ENCODE peak calls at places on chromosome 21, in four cellular contexts. W is transverse colon, Q is left ventricle myocardium inferior, G is psoas muscle. S is an unnamed sample.
A peak's percentile ranks its signal among the peaks of the same experiment; 100 is the strongest.

GRCh38 chr21:22961248-22961647 is 1963.0 kb downstream of the NCAM2 start:
- DNase-seq in W (no peak), Q (no peak), G (no peak), S (no peak)

GRCh38 chr21:15221799-15222386 is 157.1 kb upstream of the NRIP1 start:
- DNase-seq in W (peak; percentile 10), Q (peak; percentile 41), G (peak; percentile 57), S (peak; percentile 59)

GRCh38 chr21:41142051-41142795 is 25.7 kb upstream of the BACE2 start:
- DNase-seq in W (no peak), Q (no peak), G (no peak), S (peak; percentile 58)

GRCh38 chr21:33432496-33432895 is 29.3 kb downstream of the IFNGR2 start:
- DNase-seq in W (no peak), Q (no peak), G (no peak), S (no peak)

GRCh38 chr21:40512590-40512989 is 334.4 kb downstream of the DSCAM start:
- DNase-seq in W (no peak), Q (no peak), G (no peak), S (no peak)

GRCh38 chr21:45364464-45365185 is 40.3 kb upstream of the COL18A1 start:
- DNase-seq in W (no peak), Q (no peak), G (peak; percentile 63), S (no peak)

GRCh38 chr21:17783816-17784598 is 35.1 kb downstream of the C21orf91 start:
- DNase-seq in W (peak; percentile 22), Q (no peak), G (no peak), S (no peak)

GRCh38 chr21:21203822-21204339 is 205.7 kb downstream of the NCAM2 start:
- DNase-seq in W (no peak), Q (no peak), G (no peak), S (no peak)

GRCh38 chr21:29258626-29259335 is 39.9 kb upstream of the BACH1 start:
- DNase-seq in W (no peak), Q (no peak), G (no peak), S (peak; percentile 80)

GRCh38 chr21:35333831-35334593 is 284.9 kb upstream of the RUNX1 start:
- DNase-seq in W (no peak), Q (peak; percentile 24), G (no peak), S (no peak)
- TF ChIP-seq CTCF in W (no peak), Q (no peak), G (no peak), S (no peak)

DNA sequence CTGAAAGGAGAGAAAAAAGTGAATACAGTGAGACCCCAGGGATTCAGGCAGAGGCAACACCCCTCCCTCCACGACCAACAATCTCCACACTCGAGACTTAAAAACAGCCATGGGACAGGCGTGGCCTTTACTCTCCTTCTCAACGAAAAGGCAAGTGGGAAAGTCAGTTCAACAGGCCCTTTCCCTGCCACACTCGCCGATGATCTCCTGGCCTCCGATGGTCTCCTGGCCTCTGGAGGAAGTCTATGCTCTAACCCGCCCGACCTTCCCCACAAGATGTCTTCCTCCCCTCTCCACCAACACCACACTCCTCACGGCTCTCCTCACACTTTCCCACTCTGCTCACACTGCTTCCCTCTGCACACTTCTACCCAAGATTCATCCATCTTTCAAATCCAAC is 7.6 kb downstream of the PSMG1 start:
- DNase-seq in W (no peak), Q (no peak), G (no peak), S (no peak)
- H3K4me3 ChIP-seq in W (no peak overlapping the region), Q (no peak overlapping the region), G (no peak overlapping the region), S (no peak overlapping the region)

GRCh38 chr21:39087238-39087975 is 95.8 kb downstream of the PSMG1 start:
- DNase-seq in W (no peak), Q (peak; percentile 70), G (peak; percentile 94), S (peak; percentile 37)

GRCh38 chr21:39085843-39086415 is 97.3 kb downstream of the PSMG1 start:
- DNase-seq in W (no peak), Q (no peak), G (no peak), S (no peak)

GRCh38 chr21:39084979-39085729 is 98.1 kb downstream of the PSMG1 start:
- DNase-seq in W (no peak), Q (no peak), G (no peak), S (no peak)

GRCh38 chr21:39087976-39088370 is 95.3 kb downstream of the PSMG1 start:
- DNase-seq in W (peak; percentile 34), Q (no peak), G (no peak), S (no peak)

GRCh38 chr21:39086547-39086946 is 96.7 kb downstream of the PSMG1 start:
- DNase-seq in W (no peak), Q (no peak), G (no peak), S (no peak)
- TF ChIP-seq CTCF in W (no peak), Q (peak; percentile 26), G (peak; percentile 15), S (peak; percentile 16)

DNA sequence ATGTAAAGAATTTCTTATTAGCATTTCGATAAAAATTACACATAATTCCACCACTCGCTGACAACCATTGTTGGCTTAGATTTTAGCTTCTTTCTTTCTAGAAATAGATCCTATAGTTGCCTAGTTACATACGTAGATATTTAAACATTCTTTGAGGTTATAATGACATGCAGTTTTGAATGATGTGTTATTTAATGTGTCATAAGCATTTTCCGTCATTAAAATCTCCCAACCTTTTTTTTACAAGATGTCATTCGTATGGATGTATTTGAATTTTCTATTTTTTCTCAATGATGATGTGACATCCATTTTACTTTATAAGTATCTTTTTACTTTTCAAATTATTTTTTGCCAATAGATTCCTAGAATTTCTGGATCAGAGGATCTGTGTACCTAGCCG is 44.7 kb downstream of the SLC37A1 start:
- DNase-seq in W (no peak), Q (no peak), G (no peak), S (no peak)
- H3K4me3 ChIP-seq in W (no peak overlapping the region), Q (no peak overlapping the region), G (no peak overlapping the region), S (no peak overlapping the region)

GRCh38 chr21:42571391-42572150 is 57.9 kb downstream of the SLC37A1 start:
- DNase-seq in W (no peak), Q (no peak), G (peak; percentile 37), S (no peak)

GRCh38 chr21:42576639-42577038 is 63.0 kb downstream of the SLC37A1 start:
- DNase-seq in W (no peak), Q (no peak), G (no peak), S (no peak)

GRCh38 chr21:42575111-42575510 is 61.5 kb downstream of the SLC37A1 start:
- DNase-seq in W (peak; percentile 3), Q (no peak), G (no peak), S (no peak)

GRCh38 chr21:42572906-42573495 is 59.3 kb downstream of the SLC37A1 start:
- DNase-seq in W (peak; percentile 3), Q (no peak), G (peak; percentile 36), S (no peak)

DNA sequence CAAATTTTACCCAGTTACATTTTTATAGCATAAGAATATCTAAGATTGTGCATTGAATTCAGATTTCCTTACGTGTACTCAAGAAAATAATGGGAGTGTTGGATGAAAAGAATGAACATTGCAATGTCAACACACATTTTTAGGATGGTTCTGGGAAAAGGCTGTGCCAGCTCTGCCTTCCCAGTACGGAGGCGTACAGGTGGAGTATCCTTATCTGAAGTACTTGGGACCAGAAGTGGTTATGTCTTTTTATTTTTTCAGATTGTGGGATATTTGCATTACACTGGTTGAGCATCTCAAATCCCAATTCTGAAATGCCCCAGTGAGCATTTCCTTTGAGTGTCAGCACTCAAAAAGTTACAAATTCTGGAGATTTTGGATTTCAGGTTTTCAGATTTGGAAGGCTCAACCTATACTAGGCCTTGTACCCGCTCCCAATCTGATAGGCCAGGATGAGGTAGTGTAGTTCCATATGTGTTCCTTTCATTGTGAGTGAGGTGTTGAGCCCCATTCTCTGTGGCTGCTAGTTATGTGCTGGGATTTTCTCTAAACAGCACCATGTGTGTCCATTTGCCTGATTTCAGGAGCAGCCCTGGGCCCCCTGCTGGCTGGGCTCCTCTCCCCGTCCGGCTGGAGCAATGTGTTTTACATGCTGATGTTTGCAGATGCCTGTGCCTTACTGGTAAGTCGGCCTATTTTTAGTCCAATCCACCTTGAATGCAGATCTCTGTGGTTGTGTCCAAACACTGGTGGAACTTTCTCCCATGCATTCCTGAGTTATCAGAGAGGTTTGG is 60.8 kb downstream of the SLC37A1 start:
- DNase-seq in W (peak; percentile 9), Q (no peak), G (no peak), S (no peak)
- TF ChIP-seq CTCF in W (no peak), Q (peak; percentile 29), G (no peak), S (peak; percentile 36)

GRCh38 chr21:26966360-26966977 is 419 bp downstream of the ADAMTS5 start:
- DNase-seq in W (no peak), Q (no peak), G (no peak), S (peak; percentile 14)

GRCh38 chr21:26964379-26964778 is 2.5 kb downstream of the ADAMTS5 start:
- DNase-seq in W (peak; percentile 35), Q (peak; percentile 66), G (peak; percentile 85), S (no peak)

GRCh38 chr21:26965567-26966359 is 1.1 kb downstream of the ADAMTS5 start:
- DNase-seq in W (peak; percentile 21), Q (peak; percentile 65), G (peak; percentile 79), S (no peak)

GRCh38 chr21:26965091-26965566 is 1.8 kb downstream of the ADAMTS5 start:
- DNase-seq in W (no peak), Q (no peak), G (no peak), S (peak; percentile 14)

DNA sequence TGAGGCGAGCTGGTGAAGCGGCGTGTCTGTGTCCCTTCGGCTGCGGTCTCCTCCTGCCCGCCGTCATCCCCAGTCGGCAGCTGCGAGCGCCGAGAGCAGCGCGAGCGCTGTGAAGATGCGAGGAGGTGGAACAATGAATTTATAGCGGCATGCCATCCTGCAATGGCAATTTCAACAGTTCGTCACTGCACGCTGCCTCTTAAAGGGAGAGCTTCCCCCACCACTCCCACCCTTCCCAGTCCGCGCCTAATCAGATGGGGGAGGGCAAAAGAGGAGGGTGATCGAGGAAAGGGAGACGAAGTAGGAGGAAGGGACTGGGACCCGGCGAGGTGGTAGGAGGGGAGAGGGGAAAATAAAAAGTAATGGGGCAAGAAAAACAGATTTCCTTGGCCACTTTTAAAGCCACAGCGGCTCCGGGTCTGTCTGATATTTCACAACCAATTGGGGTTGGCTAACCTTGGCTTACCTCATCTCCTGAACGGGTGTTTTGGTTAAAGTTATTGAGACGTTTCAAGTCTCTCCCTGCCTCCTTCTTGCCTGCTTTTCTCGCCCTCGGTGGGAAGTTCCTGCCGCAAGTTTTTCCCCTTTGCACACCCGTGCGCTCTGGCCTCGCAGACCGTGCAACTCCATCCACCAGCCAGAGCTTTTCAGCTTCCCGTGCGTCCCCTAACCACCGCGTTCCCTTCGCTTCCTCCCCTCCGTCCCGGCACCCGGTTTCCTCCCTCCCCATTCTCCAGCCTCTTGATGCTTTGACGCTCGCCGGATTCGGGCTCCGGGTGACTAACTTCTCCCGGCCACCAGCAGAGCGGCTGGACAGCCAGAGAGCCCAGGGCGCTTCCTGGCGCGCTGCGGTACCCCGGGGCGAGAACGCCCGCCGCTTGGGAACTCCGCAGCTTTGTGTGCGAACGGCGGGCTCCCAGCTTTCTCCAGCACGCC is at the start of gene ADAMTS5:
- DNase-seq in W (peak; percentile 15), Q (peak; percentile 51), G (peak; percentile 80), S (peak; percentile 66)
- H3K4me3 ChIP-seq in W (peak within 1 kb of the TSS; percentile 30), Q (peak within 1 kb of the TSS; percentile 76), G (peak within 1 kb of the TSS; percentile 74), S (peak within 1 kb of the TSS; percentile 56)

GRCh38 chr21:43362306-43362927 is 64.5 kb downstream of the SIK1 start:
- DNase-seq in W (peak; percentile 77), Q (peak; percentile 84), G (peak; percentile 88), S (peak; percentile 78)
- TF ChIP-seq CTCF in W (no peak), Q (no peak), G (no peak), S (no peak)

S was measured in astrocyte of the spinal cord.